ENCODE peak calls at places on chromosomes 5 and 9, in six cellular contexts. Y is HepG2, W is fibroblast of lung, S is GM12878, X is H1, C is neural progenitor cell. V is an unnamed sample.

GRCh38 chr9:469672-470040 is 255.0 kb downstream of the DOCK8 start:
- DNase-seq in X (peak; percentile 71), S (no peak), W (no peak), C (no peak), Y (no peak), V (no peak)

GRCh38 chr5:19496056-19496455 is 491.9 kb downstream of the CDH18 start:
- DNase-seq in Y (no peak), C (no peak), S (no peak), X (no peak), W (peak; percentile 19), V (peak; percentile 6)

GRCh38 chr5:78065663-78066062 is 228.8 kb downstream of the AP3B1 start:
- DNase-seq in C (peak; percentile 33), Y (no peak), S (no peak), W (no peak), X (peak; percentile 52), V (no peak)

GRCh38 chr5:39213437-39214207 is 5.7 kb downstream of the FYB1 start:
- DNase-seq in Y (no peak), W (no peak), C (no peak), S (no peak), X (no peak), V (no peak)

GRCh38 chr5:119347996-119348395 is 7.8 kb upstream of the TNFAIP8 start:
- DNase-seq in C (no peak), Y (no peak), X (no peak), W (peak; percentile 55), S (no peak), V (peak; percentile 48)

GRCh38 chr9:119639287-119639955 is 270.2 kb upstream of the BRINP1 start:
- DNase-seq in W (peak; percentile 12), Y (no peak), X (no peak), C (peak; percentile 70), S (no peak), V (no peak)

GRCh38 chr9:134933076-134933659 is 15.5 kb upstream of the FCN1 start:
- DNase-seq in W (no peak), C (no peak), Y (no peak), S (no peak), X (no peak), V (no peak)

GRCh38 chr5:137743031-137743640 is 7.2 kb upstream of the KLHL3 start:
- DNase-seq in W (peak; percentile 62), C (peak; percentile 86), S (no peak), X (peak; percentile 49), Y (peak; percentile 77), V (peak; percentile 43)

GRCh38 chr9:93942176-93942575 is 13.0 kb downstream of the BARX1 start:
- DNase-seq in Y (no peak), W (no peak), X (no peak), C (no peak), S (no peak), V (no peak)

GRCh38 chr5:176817864-176818377 is 7.6 kb downstream of the UNC5A start:
- DNase-seq in S (no peak), Y (no peak), W (no peak), C (peak; percentile 95), X (peak; percentile 79), V (no peak)

GRCh38 chr5:120446068-120446492 is 18.0 kb upstream of the PRR16 start:
- DNase-seq in S (no peak), C (no peak), Y (no peak), W (peak; percentile 92), X (no peak), V (peak; percentile 89)

GRCh38 chr9:20292002-20292401 is 330.3 kb downstream of the MLLT3 start:
- DNase-seq in C (no peak), Y (peak; percentile 30), X (no peak), W (peak; percentile 71), S (no peak), V (peak; percentile 64)

GRCh38 chr9:1298027-1298426 is 247.9 kb downstream of the DMRT2 start:
- DNase-seq in W (no peak), Y (no peak), C (no peak), S (no peak), X (no peak), V (no peak)

GRCh38 chr5:32331927-32332274 is 19.2 kb upstream of the MTMR12 start:
- DNase-seq in X (no peak), C (no peak), S (no peak), Y (no peak), W (no peak), V (no peak)

GRCh38 chr5:114101153-114101552 is 260.7 kb upstream of the KCNN2 start:
- DNase-seq in W (peak; percentile 30), C (peak; percentile 69), X (no peak), S (no peak), Y (peak; percentile 15), V (peak; percentile 16)

GRCh38 chr9:487429-487828 is 272.8 kb downstream of the DOCK8 start:
- DNase-seq in W (no peak), S (no peak), C (no peak), X (no peak), Y (no peak), V (no peak)

GRCh38 chr5:79357401-79357800 is 121.5 kb downstream of the JMY start:
- DNase-seq in S (no peak), X (no peak), C (no peak), Y (no peak), W (peak; percentile 14), V (peak; percentile 4)

GRCh38 chr9:131650254-131650653 is 89.6 kb downstream of the RAPGEF1 start:
- DNase-seq in Y (no peak), C (no peak), W (peak; percentile 29), X (no peak), S (no peak), V (peak; percentile 13)

GRCh38 chr5:428754-429452 is 14.1 kb upstream of the EXOC3 start:
- DNase-seq in C (no peak), W (no peak), X (no peak), S (no peak), Y (no peak), V (no peak)

GRCh38 chr5:93599427-93600146 is 16.6 kb downstream of the NR2F1 start:
- DNase-seq in S (no peak), Y (no peak), X (no peak), C (peak; percentile 81), W (peak; percentile 91), V (peak; percentile 88)

GRCh38 chr9:21155501-21155900 is 11.0 kb downstream of the IFNA21 start:
- DNase-seq in W (peak; percentile 5), C (no peak), Y (no peak), S (no peak), X (no peak), V (no peak)

GRCh38 chr5:134873494-134873893 is 677 bp upstream of the TXNDC15 start:
- DNase-seq in Y (no peak), S (no peak), C (peak; percentile 9), W (no peak), X (no peak), V (no peak)

DNA sequence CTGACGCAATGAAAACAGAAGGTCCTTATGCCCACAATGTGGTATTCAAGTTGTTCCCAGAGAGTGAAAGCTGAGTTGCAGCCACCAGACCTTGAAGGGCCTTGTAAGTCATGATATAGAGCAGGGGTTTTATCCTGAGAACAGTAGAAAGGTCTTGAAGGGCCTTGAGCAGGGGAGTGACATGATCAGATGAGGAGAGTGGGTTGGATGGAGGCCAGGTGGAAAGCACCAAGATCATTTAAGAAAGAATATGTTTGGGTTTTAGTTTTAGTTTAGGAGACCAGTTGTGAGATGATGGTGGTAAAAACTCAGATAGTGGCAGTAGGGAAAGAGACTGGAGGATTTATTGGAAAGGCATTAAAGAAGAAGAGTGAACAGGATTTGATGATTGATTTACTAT is 5.9 kb downstream of the ITGA2 start:
- DNase-seq in Y (no peak), C (no peak), W (no peak), S (no peak), X (no peak), V (no peak)
- TF ChIP-seq CTCF in Y (no peak), C (no peak), W (no peak), S (no peak), X (no peak), V (no peak)

DNA sequence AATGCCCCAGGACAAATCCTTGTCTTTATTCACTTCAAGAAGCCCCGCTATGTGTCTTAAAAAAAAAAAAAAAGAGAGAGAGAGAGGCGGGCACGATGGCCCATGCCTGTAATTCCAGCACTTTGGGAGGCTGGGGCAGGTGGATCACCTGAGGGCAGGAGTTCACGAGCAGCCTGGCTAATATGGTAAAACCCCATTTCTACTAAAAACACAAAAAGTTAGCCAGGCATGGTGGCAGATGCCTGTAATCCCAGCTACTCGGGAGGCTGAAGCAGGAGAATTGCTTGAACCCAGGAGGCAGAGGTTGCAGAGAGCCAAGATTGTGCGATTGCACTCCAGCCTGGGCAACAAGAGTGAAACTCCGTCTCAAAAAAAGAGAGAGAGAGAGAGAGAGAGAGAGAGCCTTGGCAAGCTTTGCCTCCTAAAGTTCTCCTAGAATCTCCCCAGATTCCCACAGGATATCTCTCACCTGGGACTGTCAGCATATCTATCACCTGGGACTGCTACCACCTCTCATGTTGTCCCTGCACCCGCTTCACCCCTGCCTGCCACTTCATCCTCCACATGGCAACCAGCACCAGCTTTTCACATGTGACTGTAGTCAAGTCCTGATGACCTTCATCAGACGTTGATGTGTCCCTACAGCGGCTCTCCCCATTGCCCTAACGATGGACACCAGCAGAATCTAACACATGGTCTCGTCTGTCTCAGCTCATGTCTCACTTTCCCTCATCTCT is 5.8 kb downstream of the ITK start:
- DNase-seq in W (no peak), C (no peak), Y (no peak), S (no peak), X (no peak), V (no peak)
- TF ChIP-seq EZH2 in W (no peak), C (no peak), Y (no peak), S (no peak), X (no peak), V (no peak)

GRCh38 chr9:136670571-136671253 is 8.0 kb downstream of the EGFL7 start:
- DNase-seq in X (no peak), S (no peak), Y (no peak), C (no peak), W (no peak), V (no peak)
- H3K27ac ChIP-seq in X (no peak overlapping the region), S (no peak overlapping the region), Y (no peak overlapping the region), C (no peak overlapping the region), W (no peak overlapping the region), V (no peak overlapping the region)

DNA sequence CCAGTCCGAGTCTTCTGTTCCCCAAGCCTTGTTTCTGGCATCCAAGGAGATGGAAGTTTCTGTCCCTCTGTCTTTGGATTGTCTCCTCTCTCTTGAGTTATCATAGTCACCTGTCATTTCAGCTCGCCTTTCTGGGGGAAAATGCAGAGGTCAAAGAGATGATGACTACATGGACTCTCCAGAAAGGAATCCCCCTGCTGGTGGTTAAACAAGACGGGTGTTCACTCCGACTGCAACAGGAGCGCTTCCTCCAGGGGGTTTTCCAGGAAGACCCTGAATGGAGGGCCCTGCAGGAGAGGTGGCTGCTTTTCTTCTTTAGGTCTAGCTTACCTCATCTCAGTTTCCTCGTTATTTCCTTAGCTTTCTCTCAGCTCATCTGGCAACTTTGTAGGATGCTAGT is 25.1 kb downstream of the ERAP2 start:
- DNase-seq in S (no peak), X (no peak), C (peak; percentile 22), W (no peak), Y (peak; percentile 20), V (no peak)
- TF ChIP-seq CTCF in S (peak; percentile 18), X (peak; percentile 50), C (peak; percentile 29), W (no peak), Y (peak; percentile 26), V (no peak)

GRCh38 chr5:159547466-159548195 is 217.3 kb upstream of the IL12B start:
- DNase-seq in Y (no peak), S (no peak), X (no peak), C (no peak), W (peak; percentile 23), V (peak; percentile 12)
- TF ChIP-seq EZH2 in Y (no peak), S (no peak), X (no peak), C (no peak), W (no peak), V (no peak)

GRCh38 chr9:95070549-95071021 is 246.9 kb downstream of the FANCC start:
- DNase-seq in X (no peak), Y (peak; percentile 82), S (no peak), C (no peak), W (no peak), V (no peak)
- H3K27ac ChIP-seq in X (no peak overlapping the region), Y (peak overlapping the region; percentile 59), S (no peak overlapping the region), C (no peak overlapping the region), W (no peak overlapping the region), V (no peak overlapping the region)